ENCODE peak calls at places on chromosomes 12 and 14, in ten cellular contexts. One of them, this sample, is unnamed.

GRCh38 chr12:114697741-114698565 is 14.0 kb upstream of the TBX3 start:
- DNase-seq in central memory CD4-positive, alpha-beta T cell: no peak
- DNase-seq in stromal cell of bone marrow: no peak
- DNase-seq in osteocyte: no peak
- DNase-seq in fibroblast of mammary gland: peak; percentile 53
- DNase-seq in LHCN-M2: no peak
- DNase-seq in spleen: no peak
- DNase-seq in IMR-90: no peak
- DNase-seq in activated CD8-positive, alpha-beta memory T cell treated with anti-CD3 and anti-CD28 coated beads for 48 hours: no peak
- DNase-seq in activated gamma-delta T cell treated with Interleukin-2 at 50 U/mL for 16 hours: no peak
- DNase-seq in this sample: no peak

GRCh38 chr12:127060310-127060847 is 1206.6 kb upstream of the TMEM132C start:
- DNase-seq in spleen: peak; percentile 76
- DNase-seq in central memory CD4-positive, alpha-beta T cell: no peak
- DNase-seq in fibroblast of mammary gland: no peak
- DNase-seq in osteocyte: no peak
- DNase-seq in IMR-90: no peak
- DNase-seq in activated gamma-delta T cell treated with Interleukin-2 at 50 U/mL for 16 hours: no peak
- DNase-seq in LHCN-M2: no peak
- DNase-seq in activated CD8-positive, alpha-beta memory T cell treated with anti-CD3 and anti-CD28 coated beads for 48 hours: no peak
- DNase-seq in stromal cell of bone marrow: no peak
- DNase-seq in this sample: no peak

GRCh38 chr14:101072945-101073597 is 169.5 kb upstream of the RTL1 start:
- DNase-seq in activated CD8-positive, alpha-beta memory T cell treated with anti-CD3 and anti-CD28 coated beads for 48 hours: no peak
- DNase-seq in central memory CD4-positive, alpha-beta T cell: no peak
- DNase-seq in osteocyte: peak; percentile 96
- DNase-seq in spleen: peak; percentile 70
- DNase-seq in IMR-90: peak; percentile 98
- DNase-seq in activated gamma-delta T cell treated with Interleukin-2 at 50 U/mL for 16 hours: no peak
- DNase-seq in LHCN-M2: peak; percentile 87
- DNase-seq in stromal cell of bone marrow: peak; percentile 72
- DNase-seq in fibroblast of mammary gland: peak; percentile 97
- DNase-seq in this sample: no peak

GRCh38 chr12:97132270-97132669 is 225.2 kb downstream of the NEDD1 start:
- DNase-seq in LHCN-M2: no peak
- DNase-seq in spleen: no peak
- DNase-seq in activated gamma-delta T cell treated with Interleukin-2 at 50 U/mL for 16 hours: no peak
- DNase-seq in central memory CD4-positive, alpha-beta T cell: no peak
- DNase-seq in IMR-90: no peak
- DNase-seq in osteocyte: no peak
- DNase-seq in stromal cell of bone marrow: no peak
- DNase-seq in fibroblast of mammary gland: no peak
- DNase-seq in activated CD8-positive, alpha-beta memory T cell treated with anti-CD3 and anti-CD28 coated beads for 48 hours: no peak
- DNase-seq in this sample: no peak

GRCh38 chr12:65522956-65523857 is 244.7 kb downstream of the MSRB3 start:
- DNase-seq in osteocyte: no peak
- DNase-seq in central memory CD4-positive, alpha-beta T cell: no peak
- DNase-seq in spleen: no peak
- DNase-seq in activated gamma-delta T cell treated with Interleukin-2 at 50 U/mL for 16 hours: no peak
- DNase-seq in stromal cell of bone marrow: no peak
- DNase-seq in activated CD8-positive, alpha-beta memory T cell treated with anti-CD3 and anti-CD28 coated beads for 48 hours: no peak
- DNase-seq in fibroblast of mammary gland: peak; percentile 55
- DNase-seq in LHCN-M2: no peak
- DNase-seq in IMR-90: peak; percentile 50
- DNase-seq in this sample: no peak

GRCh38 chr12:111788178-111788654 is 21.5 kb downstream of the ALDH2 start:
- DNase-seq in fibroblast of mammary gland: peak; percentile 52
- DNase-seq in activated gamma-delta T cell treated with Interleukin-2 at 50 U/mL for 16 hours: no peak
- DNase-seq in activated CD8-positive, alpha-beta memory T cell treated with anti-CD3 and anti-CD28 coated beads for 48 hours: no peak
- DNase-seq in LHCN-M2: peak; percentile 79
- DNase-seq in IMR-90: peak; percentile 55
- DNase-seq in osteocyte: no peak
- DNase-seq in spleen: no peak
- DNase-seq in central memory CD4-positive, alpha-beta T cell: no peak
- DNase-seq in stromal cell of bone marrow: peak; percentile 6
- DNase-seq in this sample: no peak

GRCh38 chr12:123388218-123388947 is 4.5 kb downstream of the KMT5A start:
- DNase-seq in spleen: peak; percentile 95
- DNase-seq in central memory CD4-positive, alpha-beta T cell: peak; percentile 77
- DNase-seq in IMR-90: peak; percentile 52
- DNase-seq in fibroblast of mammary gland: peak; percentile 47
- DNase-seq in LHCN-M2: peak; percentile 61
- DNase-seq in stromal cell of bone marrow: peak; percentile 68
- DNase-seq in osteocyte: peak; percentile 91
- DNase-seq in activated gamma-delta T cell treated with Interleukin-2 at 50 U/mL for 16 hours: peak; percentile 65
- DNase-seq in activated CD8-positive, alpha-beta memory T cell treated with anti-CD3 and anti-CD28 coated beads for 48 hours: peak; percentile 37
- DNase-seq in this sample: peak; percentile 77

GRCh38 chr14:52558688-52559087 is 6.1 kb downstream of the GPR137C start:
- DNase-seq in osteocyte: no peak
- DNase-seq in central memory CD4-positive, alpha-beta T cell: no peak
- DNase-seq in activated CD8-positive, alpha-beta memory T cell treated with anti-CD3 and anti-CD28 coated beads for 48 hours: no peak
- DNase-seq in fibroblast of mammary gland: no peak
- DNase-seq in IMR-90: no peak
- DNase-seq in spleen: no peak
- DNase-seq in LHCN-M2: no peak
- DNase-seq in stromal cell of bone marrow: no peak
- DNase-seq in activated gamma-delta T cell treated with Interleukin-2 at 50 U/mL for 16 hours: no peak
- DNase-seq in this sample: no peak

GRCh38 chr14:22025884-22026283 is 352.3 kb upstream of the OR4E1 start:
- DNase-seq in activated gamma-delta T cell treated with Interleukin-2 at 50 U/mL for 16 hours: no peak
- DNase-seq in activated CD8-positive, alpha-beta memory T cell treated with anti-CD3 and anti-CD28 coated beads for 48 hours: no peak
- DNase-seq in LHCN-M2: no peak
- DNase-seq in central memory CD4-positive, alpha-beta T cell: no peak
- DNase-seq in osteocyte: no peak
- DNase-seq in fibroblast of mammary gland: no peak
- DNase-seq in IMR-90: no peak
- DNase-seq in stromal cell of bone marrow: no peak
- DNase-seq in spleen: no peak
- DNase-seq in this sample: no peak

GRCh38 chr12:53191096-53191884 is 10.6 kb upstream of the CSAD start:
- DNase-seq in activated gamma-delta T cell treated with Interleukin-2 at 50 U/mL for 16 hours: no peak
- DNase-seq in stromal cell of bone marrow: no peak
- DNase-seq in central memory CD4-positive, alpha-beta T cell: no peak
- DNase-seq in fibroblast of mammary gland: no peak
- DNase-seq in LHCN-M2: no peak
- DNase-seq in IMR-90: no peak
- DNase-seq in activated CD8-positive, alpha-beta memory T cell treated with anti-CD3 and anti-CD28 coated beads for 48 hours: no peak
- DNase-seq in spleen: no peak
- DNase-seq in osteocyte: no peak
- DNase-seq in this sample: no peak

GRCh38 chr14:94340533-94340932 is 17.4 kb upstream of the SERPINA6 start:
- DNase-seq in stromal cell of bone marrow: no peak
- DNase-seq in osteocyte: no peak
- DNase-seq in IMR-90: no peak
- DNase-seq in fibroblast of mammary gland: no peak
- DNase-seq in activated gamma-delta T cell treated with Interleukin-2 at 50 U/mL for 16 hours: no peak
- DNase-seq in central memory CD4-positive, alpha-beta T cell: no peak
- DNase-seq in activated CD8-positive, alpha-beta memory T cell treated with anti-CD3 and anti-CD28 coated beads for 48 hours: no peak
- DNase-seq in spleen: no peak
- DNase-seq in LHCN-M2: no peak
- DNase-seq in this sample: no peak

GRCh38 chr12:16573652-16574077 is 32.3 kb downstream of the LMO3 start:
- DNase-seq in central memory CD4-positive, alpha-beta T cell: no peak
- DNase-seq in fibroblast of mammary gland: peak; percentile 60
- DNase-seq in LHCN-M2: no peak
- DNase-seq in activated CD8-positive, alpha-beta memory T cell treated with anti-CD3 and anti-CD28 coated beads for 48 hours: no peak
- DNase-seq in osteocyte: no peak
- DNase-seq in spleen: no peak
- DNase-seq in IMR-90: peak; percentile 32
- DNase-seq in stromal cell of bone marrow: no peak
- DNase-seq in activated gamma-delta T cell treated with Interleukin-2 at 50 U/mL for 16 hours: no peak
- DNase-seq in this sample: no peak

GRCh38 chr12:23281295-23281694 is 656.3 kb downstream of the ETNK1 start:
- DNase-seq in LHCN-M2: no peak
- DNase-seq in osteocyte: no peak
- DNase-seq in IMR-90: no peak
- DNase-seq in activated CD8-positive, alpha-beta memory T cell treated with anti-CD3 and anti-CD28 coated beads for 48 hours: no peak
- DNase-seq in fibroblast of mammary gland: no peak
- DNase-seq in activated gamma-delta T cell treated with Interleukin-2 at 50 U/mL for 16 hours: no peak
- DNase-seq in central memory CD4-positive, alpha-beta T cell: no peak
- DNase-seq in stromal cell of bone marrow: no peak
- DNase-seq in spleen: no peak
- DNase-seq in this sample: no peak

GRCh38 chr12:65155784-65156183 is 13.6 kb upstream of the LEMD3 start:
- DNase-seq in LHCN-M2: no peak
- DNase-seq in osteocyte: no peak
- DNase-seq in fibroblast of mammary gland: no peak
- DNase-seq in activated gamma-delta T cell treated with Interleukin-2 at 50 U/mL for 16 hours: no peak
- DNase-seq in central memory CD4-positive, alpha-beta T cell: no peak
- DNase-seq in activated CD8-positive, alpha-beta memory T cell treated with anti-CD3 and anti-CD28 coated beads for 48 hours: no peak
- DNase-seq in IMR-90: no peak
- DNase-seq in stromal cell of bone marrow: no peak
- DNase-seq in spleen: no peak
- DNase-seq in this sample: no peak

GRCh38 chr12:109782322-109782695 is 50.9 kb downstream of the TRPV4 start:
- DNase-seq in central memory CD4-positive, alpha-beta T cell: no peak
- DNase-seq in osteocyte: no peak
- DNase-seq in IMR-90: no peak
- DNase-seq in spleen: no peak
- DNase-seq in activated CD8-positive, alpha-beta memory T cell treated with anti-CD3 and anti-CD28 coated beads for 48 hours: no peak
- DNase-seq in fibroblast of mammary gland: no peak
- DNase-seq in LHCN-M2: no peak
- DNase-seq in activated gamma-delta T cell treated with Interleukin-2 at 50 U/mL for 16 hours: no peak
- DNase-seq in stromal cell of bone marrow: no peak
- DNase-seq in this sample: no peak

GRCh38 chr12:132719954-132720324 is 9.3 kb downstream of the PGAM5 start:
- DNase-seq in fibroblast of mammary gland: no peak
- DNase-seq in activated CD8-positive, alpha-beta memory T cell treated with anti-CD3 and anti-CD28 coated beads for 48 hours: no peak
- DNase-seq in osteocyte: no peak
- DNase-seq in spleen: no peak
- DNase-seq in stromal cell of bone marrow: no peak
- DNase-seq in LHCN-M2: no peak
- DNase-seq in activated gamma-delta T cell treated with Interleukin-2 at 50 U/mL for 16 hours: no peak
- DNase-seq in IMR-90: no peak
- DNase-seq in central memory CD4-positive, alpha-beta T cell: no peak
- DNase-seq in this sample: no peak

GRCh38 chr14:56555921-56556570 is 23.6 kb upstream of the TMEM260 start:
- DNase-seq in spleen: no peak
- DNase-seq in stromal cell of bone marrow: no peak
- DNase-seq in osteocyte: no peak
- DNase-seq in IMR-90: peak; percentile 43
- DNase-seq in central memory CD4-positive, alpha-beta T cell: no peak
- DNase-seq in LHCN-M2: peak; percentile 36
- DNase-seq in fibroblast of mammary gland: peak; percentile 53
- DNase-seq in activated gamma-delta T cell treated with Interleukin-2 at 50 U/mL for 16 hours: no peak
- DNase-seq in activated CD8-positive, alpha-beta memory T cell treated with anti-CD3 and anti-CD28 coated beads for 48 hours: no peak
- DNase-seq in this sample: no peak

GRCh38 chr12:51205350-51205749 is 12.5 kb downstream of the POU6F1 start:
- DNase-seq in central memory CD4-positive, alpha-beta T cell: no peak
- DNase-seq in spleen: no peak
- DNase-seq in IMR-90: no peak
- DNase-seq in activated CD8-positive, alpha-beta memory T cell treated with anti-CD3 and anti-CD28 coated beads for 48 hours: no peak
- DNase-seq in fibroblast of mammary gland: no peak
- DNase-seq in osteocyte: no peak
- DNase-seq in stromal cell of bone marrow: no peak
- DNase-seq in LHCN-M2: no peak
- DNase-seq in activated gamma-delta T cell treated with Interleukin-2 at 50 U/mL for 16 hours: no peak
- DNase-seq in this sample: no peak

GRCh38 chr12:120479458-120479857 is 9.9 kb upstream of the SRSF9 start:
- DNase-seq in osteocyte: no peak
- DNase-seq in IMR-90: no peak
- DNase-seq in central memory CD4-positive, alpha-beta T cell: no peak
- DNase-seq in activated gamma-delta T cell treated with Interleukin-2 at 50 U/mL for 16 hours: no peak
- DNase-seq in LHCN-M2: no peak
- DNase-seq in activated CD8-positive, alpha-beta memory T cell treated with anti-CD3 and anti-CD28 coated beads for 48 hours: no peak
- DNase-seq in fibroblast of mammary gland: no peak
- DNase-seq in spleen: no peak
- DNase-seq in stromal cell of bone marrow: no peak
- DNase-seq in this sample: no peak

GRCh38 chr14:59244581-59244980 is 56.1 kb downstream of the DAAM1 start:
- DNase-seq in IMR-90: no peak
- DNase-seq in activated gamma-delta T cell treated with Interleukin-2 at 50 U/mL for 16 hours: no peak
- DNase-seq in stromal cell of bone marrow: no peak
- DNase-seq in fibroblast of mammary gland: no peak
- DNase-seq in osteocyte: no peak
- DNase-seq in spleen: no peak
- DNase-seq in LHCN-M2: no peak
- DNase-seq in activated CD8-positive, alpha-beta memory T cell treated with anti-CD3 and anti-CD28 coated beads for 48 hours: no peak
- DNase-seq in central memory CD4-positive, alpha-beta T cell: no peak
- DNase-seq in this sample: no peak

GRCh38 chr14:22837750-22838538 is 1.6 kb downstream of the MMP14 start:
- DNase-seq in osteocyte: no peak
- DNase-seq in fibroblast of mammary gland: peak; percentile 63
- DNase-seq in spleen: peak; percentile 66
- DNase-seq in activated CD8-positive, alpha-beta memory T cell treated with anti-CD3 and anti-CD28 coated beads for 48 hours: no peak
- DNase-seq in central memory CD4-positive, alpha-beta T cell: no peak
- DNase-seq in stromal cell of bone marrow: peak; percentile 42
- DNase-seq in LHCN-M2: peak; percentile 68
- DNase-seq in activated gamma-delta T cell treated with Interleukin-2 at 50 U/mL for 16 hours: no peak
- DNase-seq in IMR-90: peak; percentile 33
- DNase-seq in this sample: no peak

GRCh38 chr12:121259074-121259473 is 37.4 kb downstream of the CAMKK2 start:
- DNase-seq in fibroblast of mammary gland: no peak
- DNase-seq in IMR-90: no peak
- DNase-seq in central memory CD4-positive, alpha-beta T cell: no peak
- DNase-seq in osteocyte: no peak
- DNase-seq in stromal cell of bone marrow: no peak
- DNase-seq in activated gamma-delta T cell treated with Interleukin-2 at 50 U/mL for 16 hours: no peak
- DNase-seq in spleen: no peak
- DNase-seq in LHCN-M2: no peak
- DNase-seq in activated CD8-positive, alpha-beta memory T cell treated with anti-CD3 and anti-CD28 coated beads for 48 hours: no peak
- DNase-seq in this sample: no peak

GRCh38 chr12:47458273-47458672 is 247.6 kb downstream of the RPAP3 start:
- DNase-seq in LHCN-M2: no peak
- DNase-seq in fibroblast of mammary gland: no peak
- DNase-seq in spleen: no peak
- DNase-seq in activated gamma-delta T cell treated with Interleukin-2 at 50 U/mL for 16 hours: no peak
- DNase-seq in activated CD8-positive, alpha-beta memory T cell treated with anti-CD3 and anti-CD28 coated beads for 48 hours: no peak
- DNase-seq in central memory CD4-positive, alpha-beta T cell: no peak
- DNase-seq in osteocyte: no peak
- DNase-seq in stromal cell of bone marrow: no peak
- DNase-seq in IMR-90: no peak
- DNase-seq in this sample: no peak

GRCh38 chr12:119710941-119711551 is 43.1 kb downstream of the PRKAB1 start:
- DNase-seq in fibroblast of mammary gland: no peak
- DNase-seq in stromal cell of bone marrow: no peak
- DNase-seq in activated CD8-positive, alpha-beta memory T cell treated with anti-CD3 and anti-CD28 coated beads for 48 hours: no peak
- DNase-seq in osteocyte: no peak
- DNase-seq in central memory CD4-positive, alpha-beta T cell: no peak
- DNase-seq in IMR-90: no peak
- DNase-seq in spleen: no peak
- DNase-seq in LHCN-M2: no peak
- DNase-seq in activated gamma-delta T cell treated with Interleukin-2 at 50 U/mL for 16 hours: no peak
- DNase-seq in this sample: no peak

GRCh38 chr12:15364221-15365170 is 42.2 kb downstream of the PTPRO start:
- DNase-seq in activated gamma-delta T cell treated with Interleukin-2 at 50 U/mL for 16 hours: no peak
- DNase-seq in central memory CD4-positive, alpha-beta T cell: no peak
- DNase-seq in osteocyte: no peak
- DNase-seq in LHCN-M2: peak; percentile 13
- DNase-seq in spleen: no peak
- DNase-seq in stromal cell of bone marrow: peak; percentile 54
- DNase-seq in activated CD8-positive, alpha-beta memory T cell treated with anti-CD3 and anti-CD28 coated beads for 48 hours: no peak
- DNase-seq in fibroblast of mammary gland: peak; percentile 70
- DNase-seq in IMR-90: no peak
- DNase-seq in this sample: no peak

GRCh38 chr12:92938623-92939022 is 9.5 kb upstream of the EEA1 start:
- DNase-seq in activated CD8-positive, alpha-beta memory T cell treated with anti-CD3 and anti-CD28 coated beads for 48 hours: no peak
- DNase-seq in spleen: no peak
- DNase-seq in osteocyte: no peak
- DNase-seq in activated gamma-delta T cell treated with Interleukin-2 at 50 U/mL for 16 hours: no peak
- DNase-seq in central memory CD4-positive, alpha-beta T cell: no peak
- DNase-seq in LHCN-M2: no peak
- DNase-seq in stromal cell of bone marrow: no peak
- DNase-seq in fibroblast of mammary gland: no peak
- DNase-seq in IMR-90: no peak
- DNase-seq in this sample: no peak

GRCh38 chr12:5953835-5954586 is 9.0 kb upstream of the ANO2 start:
- DNase-seq in spleen: no peak
- DNase-seq in fibroblast of mammary gland: no peak
- DNase-seq in LHCN-M2: no peak
- DNase-seq in activated gamma-delta T cell treated with Interleukin-2 at 50 U/mL for 16 hours: no peak
- DNase-seq in IMR-90: no peak
- DNase-seq in central memory CD4-positive, alpha-beta T cell: no peak
- DNase-seq in osteocyte: no peak
- DNase-seq in stromal cell of bone marrow: no peak
- DNase-seq in activated CD8-positive, alpha-beta memory T cell treated with anti-CD3 and anti-CD28 coated beads for 48 hours: no peak
- DNase-seq in this sample: no peak

GRCh38 chr14:96727076-96727475 is 70.1 kb upstream of the VRK1 start:
- DNase-seq in osteocyte: no peak
- DNase-seq in activated gamma-delta T cell treated with Interleukin-2 at 50 U/mL for 16 hours: no peak
- DNase-seq in central memory CD4-positive, alpha-beta T cell: no peak
- DNase-seq in spleen: no peak
- DNase-seq in LHCN-M2: no peak
- DNase-seq in fibroblast of mammary gland: no peak
- DNase-seq in IMR-90: no peak
- DNase-seq in activated CD8-positive, alpha-beta memory T cell treated with anti-CD3 and anti-CD28 coated beads for 48 hours: no peak
- DNase-seq in stromal cell of bone marrow: no peak
- DNase-seq in this sample: no peak